ENCODE peak calls at places on chromosomes 16 and 17, in eight cellular contexts. N is psoas muscle; E is astrocyte; X is left ventricle myocardium inferior; G is sigmoid colon; W is cardiac muscle cell; F is effector memory CD4-positive, alpha-beta T cell; H is brain microvascular endothelial cell. Z is an unnamed sample.

GRCh38 chr17:75152971-75153853 is 1.1 kb downstream of the JPT1 start:
- DNase-seq in E (no peak), G (peak), X (no peak), N (no peak), W (peak), H (no peak), F (no peak), Z (peak)

GRCh38 chr16:72021043-72021442 is 12.5 kb downstream of the DHODH start:
- DNase-seq in H (no peak), X (no peak), G (no peak), W (no peak), N (no peak), E (no peak), F (no peak), Z (peak)

GRCh38 chr16:89392881-89393730 is 97.3 kb downstream of the ANKRD11 start:
- DNase-seq in W (no peak), G (no peak), H (no peak), N (no peak), E (no peak), X (no peak), F (no peak), Z (no peak)

GRCh38 chr16:50269769-50270509 is 3.6 kb downstream of the ADCY7 start:
- DNase-seq in X (no peak), W (no peak), G (peak), E (no peak), F (no peak), H (no peak), N (no peak), Z (no peak)

GRCh38 chr16:16045879-16046278 is 96.5 kb downstream of the ABCC1 start:
- DNase-seq in E (no peak), H (no peak), X (no peak), W (no peak), G (no peak), N (no peak), F (no peak), Z (no peak)

GRCh38 chr17:519450-520212 is 167.0 kb upstream of the RPH3AL start:
- DNase-seq in X (no peak), W (no peak), H (no peak), G (no peak), F (no peak), E (no peak), N (no peak), Z (no peak)

GRCh38 chr16:88479795-88480760 is 27.0 kb downstream of the ZFPM1 start:
- DNase-seq in H (no peak), X (no peak), G (no peak), N (no peak), F (peak), E (no peak), W (no peak), Z (no peak)

GRCh38 chr17:29687601-29688000 is 64.9 kb upstream of the CORO6 start:
- DNase-seq in E (no peak), H (no peak), N (no peak), X (no peak), G (no peak), W (peak), F (no peak), Z (no peak)

GRCh38 chr16:17331071-17331521 is 139.7 kb downstream of the XYLT1 start:
- DNase-seq in N (peak), H (no peak), X (peak), F (no peak), W (no peak), G (peak), E (no peak), Z (peak)

GRCh38 chr16:49854227-49855203 is 1.4 kb downstream of the ZNF423 start:
- DNase-seq in G (peak), N (peak), E (no peak), H (no peak), W (no peak), X (peak), F (no peak), Z (peak)

GRCh38 chr17:59756236-59756818 is 48.9 kb downstream of the VMP1 start:
- DNase-seq in X (no peak), F (no peak), E (peak), W (peak), G (no peak), H (peak), N (no peak), Z (no peak)

GRCh38 chr17:30363715-30364202 is 15.0 kb upstream of the CPD start:
- DNase-seq in N (no peak), F (peak), E (peak), W (peak), G (no peak), X (no peak), H (no peak), Z (no peak)

GRCh38 chr17:76899414-76899813 is 31.2 kb downstream of the MGAT5B start:
- DNase-seq in F (no peak), H (no peak), X (no peak), G (no peak), N (no peak), W (no peak), E (no peak), Z (no peak)

GRCh38 chr17:30921544-30922196 is at the start of gene ADAP2:
- DNase-seq in X (peak), E (no peak), F (no peak), G (peak), N (peak), W (peak), H (no peak), Z (peak)

GRCh38 chr17:76014925-76015261 is 12.2 kb downstream of the EVPL start:
- DNase-seq in G (no peak), N (no peak), W (no peak), X (no peak), E (no peak), F (no peak), H (no peak), Z (no peak)

GRCh38 chr16:53098526-53099317 is 43.9 kb downstream of the CHD9 start:
- DNase-seq in N (peak), F (peak), H (peak), G (peak), X (peak), W (peak), E (peak), Z (peak)

GRCh38 chr17:48470388-48471034 is 40.5 kb upstream of the SKAP1 start:
- DNase-seq in X (no peak), H (no peak), W (peak), E (peak), N (no peak), F (no peak), G (no peak), Z (no peak)

GRCh38 chr17:53141280-53141679 is 681.4 kb upstream of the KIF2B start:
- DNase-seq in G (no peak), H (no peak), X (no peak), W (no peak), F (no peak), E (no peak), N (no peak), Z (no peak)

GRCh38 chr17:82697808-82698064 is 762 bp downstream of the RAB40B start:
- DNase-seq in H (no peak), N (no peak), X (no peak), F (no peak), E (no peak), G (no peak), W (no peak), Z (no peak)

GRCh38 chr17:57892146-57892819 is 42.4 kb upstream of the MRPS23 start:
- DNase-seq in W (peak), H (peak), X (peak), N (peak), E (peak), F (peak), G (peak), Z (peak)

GRCh38 chr17:2478446-2478845 is 33.2 kb downstream of the METTL16 start:
- DNase-seq in H (no peak), X (no peak), E (no peak), W (no peak), F (no peak), G (no peak), N (no peak), Z (no peak)

GRCh38 chr17:74758846-74759163 is 10.4 kb downstream of the NHERF1 start:
- DNase-seq in W (no peak), N (no peak), X (no peak), F (no peak), E (no peak), H (no peak), G (no peak), Z (no peak)

GRCh38 chr17:76562734-76563148 is 22.9 kb downstream of the PRCD start:
- DNase-seq in E (peak), W (peak), G (no peak), N (peak), F (no peak), X (no peak), H (peak), Z (no peak)

GRCh38 chr17:36722121-36722902 is 120.9 kb downstream of the MRM1 start:
- DNase-seq in H (no peak), W (peak), E (peak), F (peak), N (peak), G (peak), X (peak), Z (no peak)

GRCh38 chr16:71933017-71933416 is 37.7 kb downstream of the IST1 start:
- DNase-seq in F (no peak), G (no peak), H (no peak), W (no peak), N (no peak), X (no peak), E (no peak), Z (no peak)

GRCh38 chr17:63382136-63382535 is 64.0 kb downstream of the CYB561 start:
- DNase-seq in X (no peak), F (no peak), N (no peak), G (no peak), E (peak), W (no peak), H (no peak), Z (no peak)

GRCh38 chr16:74275031-74275636 is 21.5 kb upstream of the PSMD7 start:
- DNase-seq in W (peak), G (no peak), H (no peak), E (no peak), F (no peak), X (no peak), N (no peak), Z (no peak)

GRCh38 chr17:8606415-8606814 is 24.1 kb downstream of the MYH10 start:
- DNase-seq in X (no peak), G (no peak), E (no peak), F (no peak), W (peak), H (no peak), N (no peak), Z (no peak)

GRCh38 chr17:69462010-69462409 is 47.5 kb downstream of the MAP2K6 start:
- DNase-seq in G (no peak), X (no peak), F (no peak), E (no peak), H (no peak), W (no peak), N (peak), Z (no peak)

GRCh38 chr16:85635545-85636140 is 22.5 kb downstream of the GSE1 start:
- DNase-seq in F (no peak), N (no peak), H (no peak), G (no peak), E (no peak), W (no peak), X (no peak), Z (no peak)

GRCh38 chr16:57661510-57661909 is 6.6 kb upstream of the ADGRG3 start:
- DNase-seq in X (no peak), N (no peak), G (no peak), H (no peak), F (no peak), W (no peak), E (no peak), Z (no peak)

GRCh38 chr16:51154271-51155171 is 3.5 kb upstream of the SALL1 start:
- DNase-seq in G (no peak), H (no peak), W (no peak), F (no peak), E (no peak), X (no peak), N (no peak), Z (no peak)

GRCh38 chr17:36183001-36183810 is 6.8 kb upstream of the TBC1D3B start:
- DNase-seq in H (peak), W (peak), F (no peak), N (peak), E (peak), X (peak), G (peak), Z (peak)

GRCh38 chr16:88760424-88761142 is 24.4 kb downstream of the PIEZO1 start:
- DNase-seq in H (no peak), G (no peak), E (no peak), X (no peak), N (no peak), F (no peak), W (no peak), Z (no peak)

GRCh38 chr16:52068447-52069074 is 478.4 kb downstream of the TOX3 start:
- DNase-seq in G (no peak), W (peak), X (no peak), N (no peak), F (no peak), H (peak), E (no peak), Z (no peak)

GRCh38 chr17:34095101-34095500 is 160.0 kb upstream of the CCL2 start:
- DNase-seq in F (no peak), W (no peak), G (no peak), H (no peak), N (no peak), E (no peak), X (no peak), Z (no peak)

GRCh38 chr16:72291531-72291981 is 119.6 kb upstream of the PMFBP1 start:
- DNase-seq in H (peak), N (no peak), W (peak), F (no peak), E (peak), X (no peak), G (no peak), Z (no peak)

GRCh38 chr16:636206-637080 is at the start of gene METTL26:
- DNase-seq in H (peak), W (peak), E (peak), F (peak), X (peak), G (peak), N (peak), Z (peak)

GRCh38 chr16:637081-638018 is 1.2 kb upstream of the METTL26 start:
- DNase-seq in H (peak), F (peak), W (peak), G (peak), E (peak), X (peak), N (peak), Z (peak)

GRCh38 chr16:635573-636205 is 416 bp downstream of the METTL26 start:
- DNase-seq in N (no peak), X (no peak), W (no peak), G (no peak), F (no peak), H (no peak), E (no peak), Z (no peak)

GRCh38 chr16:638836-639235 is 2.7 kb upstream of the METTL26 start:
- DNase-seq in X (no peak), H (no peak), W (no peak), F (no peak), E (no peak), G (no peak), N (no peak), Z (no peak)

DNA sequence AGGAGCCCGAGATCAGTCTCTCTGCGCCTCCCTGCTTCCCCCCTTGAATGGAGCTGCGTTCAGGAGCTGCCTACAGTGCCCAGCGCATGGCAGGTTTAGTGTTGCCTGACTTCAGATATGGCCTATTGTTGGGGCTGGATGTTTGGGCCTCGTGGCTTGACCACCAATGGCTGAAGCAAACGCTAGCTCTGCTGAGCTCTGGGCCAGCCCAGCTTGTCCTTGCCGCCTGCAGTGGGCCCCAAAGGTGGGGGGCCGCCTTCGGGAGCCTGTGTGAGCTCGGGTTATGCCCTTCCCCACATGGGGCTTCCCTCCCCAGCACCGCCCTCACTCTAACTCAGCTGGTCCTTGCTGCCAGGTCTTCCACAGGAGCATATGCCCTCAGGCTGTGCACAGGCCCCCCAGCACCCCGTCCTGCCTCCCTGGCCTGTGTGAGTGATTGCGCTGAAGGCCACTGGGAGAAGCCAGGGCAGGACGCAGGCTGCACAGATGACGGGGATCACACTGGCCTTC is 2.0 kb upstream of the METTL26 start:
- DNase-seq in H (no peak), E (no peak), N (no peak), X (no peak), F (no peak), W (no peak), G (no peak), Z (no peak)
- H3K27ac ChIP-seq in H (no peak), E (no peak), N (peak), X (peak), F (no peak), W (peak), G (peak), Z (peak)

GRCh38 chr16:24332695-24333094 is 76.6 kb downstream of the CACNG3 start:
- DNase-seq in N (no peak), X (no peak), G (no peak), W (no peak), E (no peak), H (no peak), F (no peak), Z (no peak)
- H3K27ac ChIP-seq in N (no peak), X (no peak), G (no peak), W (no peak), E (no peak), H (no peak), F (no peak), Z (no peak)

GRCh38 chr16:13351222-13351621 is 449.8 kb downstream of the SHISA9 start:
- DNase-seq in G (no peak), H (no peak), X (no peak), E (no peak), F (no peak), W (no peak), N (no peak), Z (no peak)

GRCh38 chr16:13350000-13350399 is 448.6 kb downstream of the SHISA9 start:
- DNase-seq in X (no peak), H (no peak), E (no peak), G (no peak), N (no peak), W (no peak), F (no peak), Z (no peak)

GRCh38 chr16:13348416-13348815 is 447.0 kb downstream of the SHISA9 start:
- DNase-seq in X (no peak), N (no peak), W (no peak), E (no peak), F (no peak), G (no peak), H (no peak), Z (no peak)

GRCh38 chr16:13351651-13352217 is 450.3 kb downstream of the SHISA9 start:
- DNase-seq in X (no peak), G (no peak), F (no peak), W (no peak), N (no peak), H (no peak), E (no peak), Z (no peak)
- H3K27ac ChIP-seq in X (no peak), G (no peak), F (no peak), W (no peak), N (no peak), H (no peak), E (no peak), Z (no peak)

GRCh38 chr16:28899882-28900600 is 21.8 kb downstream of the ATP2A1 start:
- DNase-seq in X (no peak), W (no peak), G (no peak), N (no peak), H (no peak), F (no peak), E (no peak), Z (no peak)

GRCh38 chr16:28902909-28903308 is 22.1 kb downstream of the RABEP2 start:
- DNase-seq in H (no peak), W (no peak), F (no peak), E (no peak), G (no peak), N (no peak), X (no peak), Z (no peak)

GRCh38 chr16:28900601-28901000 is 22.3 kb downstream of the ATP2A1 start:
- DNase-seq in E (no peak), H (no peak), W (no peak), F (no peak), X (no peak), N (no peak), G (no peak), Z (no peak)

GRCh38 chr16:28903344-28904042 is 21.5 kb downstream of the RABEP2 start:
- DNase-seq in G (no peak), F (no peak), X (no peak), N (no peak), H (no peak), E (no peak), W (no peak), Z (no peak)

GRCh38 chr16:28901862-28902261 is 23.2 kb downstream of the RABEP2 start:
- DNase-seq in G (no peak), W (no peak), F (no peak), H (no peak), N (no peak), E (no peak), X (no peak), Z (no peak)
- H3K27ac ChIP-seq in G (no peak), W (no peak), F (no peak), H (no peak), N (no peak), E (no peak), X (no peak), Z (no peak)

DNA sequence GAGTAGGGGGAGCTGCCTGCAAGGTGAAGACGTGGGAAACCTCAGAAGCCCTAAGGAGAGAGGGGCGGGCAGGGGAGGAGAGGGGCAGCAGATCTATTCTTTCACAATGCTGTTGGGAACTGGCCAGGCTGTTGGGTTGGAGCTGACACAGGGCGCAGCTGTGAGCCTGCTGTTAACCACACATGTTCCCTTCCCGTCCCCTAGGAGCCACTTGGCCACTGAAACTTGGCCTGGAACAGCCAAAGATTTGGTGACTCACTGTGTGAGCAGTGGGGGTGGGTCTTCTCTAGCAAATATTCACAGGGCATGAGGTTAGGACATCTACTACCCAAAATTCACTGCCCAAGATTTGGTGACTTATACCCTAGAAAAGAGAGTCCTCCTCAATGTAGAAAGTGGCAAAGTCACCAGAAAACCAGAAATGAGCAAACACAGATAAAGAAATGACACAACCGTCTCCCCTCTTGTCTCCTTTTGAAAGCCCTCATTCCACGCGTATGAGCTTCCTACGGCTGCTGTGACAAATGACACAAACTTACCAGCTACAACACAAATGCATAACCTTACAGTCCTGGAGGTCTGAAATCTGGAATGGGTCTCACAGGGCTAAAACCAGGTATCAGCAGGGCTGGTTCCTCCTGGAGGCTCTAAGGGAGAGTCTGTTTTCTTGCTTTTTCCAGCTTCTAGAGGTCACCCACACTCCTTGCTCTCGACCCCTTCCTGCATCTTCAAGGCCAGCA is 6.3 kb downstream of the TBC1D16 start:
- DNase-seq in F (no peak), E (peak), X (peak), G (peak), N (peak), H (peak), W (peak), Z (peak)
- H3K27ac ChIP-seq in F (no peak), E (no peak), X (peak), G (peak), N (peak), H (no peak), W (no peak), Z (peak)

GRCh38 chr17:78137392-78138203 is 7.0 kb downstream of the TMC8 start:
- DNase-seq in H (no peak), X (no peak), E (no peak), W (no peak), F (no peak), N (no peak), G (no peak), Z (no peak)
- H3K27ac ChIP-seq in H (no peak), X (no peak), E (no peak), W (no peak), F (peak), N (no peak), G (no peak), Z (no peak)

GRCh38 chr17:50048988-50049387 is 6.9 kb upstream of the ITGA3 start:
- DNase-seq in G (no peak), H (no peak), W (no peak), F (no peak), N (no peak), E (no peak), X (no peak), Z (no peak)
- H3K27ac ChIP-seq in G (no peak), H (no peak), W (no peak), F (no peak), N (no peak), E (no peak), X (no peak), Z (no peak)

Z was measured in tibial artery.